ENCODE peak calls at places on chromosomes 4 and X, in five cellular contexts. D is activated CD8-positive, alpha-beta memory T cell treated with anti-CD3 and anti-CD28 coated beads, Interleukin-2, amount 50 U/mL, for 4 hours; P is COR-L47; W is gastrocnemius medialis; U is IMR-90. A is an unnamed sample.

GRCh38 chrX:155027509-155028066 is 944 bp downstream of the FUNDC2 start:
- DNase-seq in P (peak; percentile 19), U (peak; percentile 70), W (peak; percentile 15), D (no peak), A (peak; percentile 44)

GRCh38 chrX:125291124-125291523 is 28.5 kb upstream of the TEX13C start:
- DNase-seq in U (no peak), P (no peak), W (no peak), D (no peak), A (no peak)

GRCh38 chrX:50180073-50180940 is 20.5 kb downstream of the AKAP4 start:
- DNase-seq in U (no peak), D (no peak), P (no peak), W (no peak), A (no peak)

GRCh38 chr4:184424993-184425758 is 49.2 kb downstream of the IRF2 start:
- DNase-seq in P (no peak), U (peak; percentile 55), W (no peak), D (no peak), A (no peak)

GRCh38 chr4:183438458-183439113 is 5.8 kb upstream of the CDKN2AIP start:
- DNase-seq in D (no peak), U (peak; percentile 97), W (no peak), P (no peak), A (no peak)

GRCh38 chrX:70421618-70422017 is 1.5 kb upstream of the GDPD2 start:
- DNase-seq in W (no peak), D (no peak), P (peak; percentile 3), U (no peak), A (no peak)

GRCh38 chr4:8428288-8429097 is 12.0 kb downstream of the ACOX3 start:
- DNase-seq in W (peak; percentile 70), D (peak; percentile 93), P (peak; percentile 74), U (peak; percentile 80), A (peak; percentile 67)

GRCh38 chrX:50483283-50483682 is 12.7 kb upstream of the DGKK start:
- DNase-seq in P (no peak), D (no peak), U (no peak), W (no peak), A (no peak)

GRCh38 chrX:138756234-138756633 is 44.7 kb upstream of the FGF13 start:
- DNase-seq in D (no peak), P (no peak), U (no peak), W (peak; percentile 4), A (no peak)

GRCh38 chr4:175562111-175562510 is 250.0 kb downstream of the GPM6A start:
- DNase-seq in W (no peak), D (no peak), P (no peak), U (no peak), A (no peak)

GRCh38 chrX:16786791-16787735 is 797 bp downstream of the TXLNG start:
- DNase-seq in W (no peak), U (no peak), D (peak; percentile 62), P (peak; percentile 61), A (no peak)

GRCh38 chr4:152616804-152617203 is 63.0 kb downstream of the TMEM154 start:
- DNase-seq in P (no peak), W (no peak), D (no peak), U (no peak), A (no peak)

GRCh38 chrX:130975947-130976346 is 72.9 kb upstream of the ENOX2 start:
- DNase-seq in U (peak; percentile 48), D (no peak), W (no peak), P (no peak), A (peak; percentile 50)

GRCh38 chr4:95165926-95166524 is 382.7 kb downstream of the UNC5C start:
- DNase-seq in D (no peak), U (peak; percentile 65), P (peak; percentile 80), W (no peak), A (peak; percentile 43)

GRCh38 chrX:149259241-149259640 is 245.9 kb downstream of the IDS start:
- DNase-seq in D (no peak), W (no peak), P (no peak), U (no peak), A (no peak)

GRCh38 chr4:138749303-138749702 is 266.3 kb upstream of the NOCT start:
- DNase-seq in P (no peak), D (no peak), W (no peak), U (peak; percentile 90), A (no peak)

GRCh38 chrX:10568428-10568827 is 52.0 kb downstream of the MID1 start:
- DNase-seq in D (no peak), U (no peak), P (no peak), W (no peak), A (no peak)

GRCh38 chr4:8580321-8581093 is at the start of gene GPR78:
- DNase-seq in D (no peak), U (peak; percentile 49), W (no peak), P (no peak), A (peak; percentile 30)